ENCODE peak calls at places on chromosome 21, in five cellular contexts. L, Y, Q, G and M are unnamed samples.

GRCh38 chr21:39106881-39107462 is 76.3 kb downstream of the PSMG1 start:
- DNase-seq in L (no peak), Y (no peak), Q (no peak), G (no peak), M (no peak)

GRCh38 chr21:38498057-38498833 is at the start of gene ERG:
- DNase-seq in L (no peak), Y (no peak), Q (no peak), G (no peak), M (no peak)

GRCh38 chr21:46096997-46097825 is 701 bp upstream of the COL6A2 start:
- DNase-seq in L (peak; percentile 44), Y (peak; percentile 3), Q (no peak), G (peak; percentile 14), M (no peak)

GRCh38 chr21:45562965-45563364 is 20.7 kb upstream of the SLC19A1 start:
- DNase-seq in L (peak; percentile 9), Y (no peak), Q (no peak), G (peak; percentile 28), M (no peak)

GRCh38 chr21:25759573-25759972 is 24.8 kb downstream of the GABPA start:
- DNase-seq in L (no peak), Y (no peak), Q (no peak), G (no peak), M (no peak)

GRCh38 chr21:45725844-45726200 is 82.3 kb downstream of the PCBP3 start:
- DNase-seq in L (no peak), Y (no peak), Q (no peak), G (no peak), M (no peak)

GRCh38 chr21:34690041-34690792 is 21.4 kb downstream of the CLIC6 start:
- DNase-seq in L (no peak), Y (no peak), Q (no peak), G (no peak), M (no peak)

GRCh38 chr21:20276377-20276776 is 721.8 kb upstream of the NCAM2 start:
- DNase-seq in L (no peak), Y (peak; percentile 16), Q (no peak), G (no peak), M (no peak)

GRCh38 chr21:22554690-22555316 is 1556.6 kb downstream of the NCAM2 start:
- DNase-seq in L (no peak), Y (no peak), Q (no peak), G (no peak), M (no peak)

GRCh38 chr21:46622226-46622625 is 13.2 kb upstream of the PRMT2 start:
- DNase-seq in L (no peak), Y (no peak), Q (no peak), G (no peak), M (no peak)

GRCh38 chr21:29640233-29640554 is 299.6 kb downstream of the GRIK1 start:
- DNase-seq in L (no peak), Y (no peak), Q (no peak), G (no peak), M (no peak)

GRCh38 chr21:42861311-42862122 is 17.8 kb downstream of the WDR4 start:
- DNase-seq in L (no peak), Y (no peak), Q (no peak), G (no peak), M (no peak)

GRCh38 chr21:29130234-29130993 is at the start of gene MAP3K7CL:
- DNase-seq in L (no peak), Y (peak; percentile 43), Q (no peak), G (peak; percentile 96), M (peak; percentile 46)

GRCh38 chr21:34995979-34996303 is 53.2 kb downstream of the RUNX1 start:
- DNase-seq in L (no peak), Y (no peak), Q (no peak), G (no peak), M (no peak)

GRCh38 chr21:39612233-39613028 is at the start of gene B3GALT5:
- DNase-seq in L (peak; percentile 77), Y (peak; percentile 84), Q (no peak), G (peak; percentile 31), M (no peak)

GRCh38 chr21:28229811-28230210 is 762.9 kb downstream of the LTN1 start:
- DNase-seq in L (no peak), Y (no peak), Q (no peak), G (peak; percentile 54), M (no peak)

GRCh38 chr21:43367296-43367695 is 59.6 kb downstream of the SIK1 start:
- DNase-seq in L (no peak), Y (no peak), Q (no peak), G (no peak), M (no peak)

GRCh38 chr21:19507682-19508260 is 1104.2 kb upstream of the TMPRSS15 start:
- DNase-seq in L (no peak), Y (peak; percentile 41), Q (no peak), G (no peak), M (no peak)

GRCh38 chr21:34824314-34824713 is 155.5 kb downstream of the CLIC6 start:
- DNase-seq in L (no peak), Y (no peak), Q (no peak), G (no peak), M (no peak)

GRCh38 chr21:34974162-34974981 is 74.7 kb downstream of the RUNX1 start:
- DNase-seq in L (no peak), Y (no peak), Q (no peak), G (no peak), M (no peak)